ENCODE peak calls at places on chromosomes 6 and 20, in eight cellular contexts. A is NCI-H82; I is stimulated activated CD4-positive, alpha-beta T cell treated with anti-CD3 and anti-CD28 coated beads, Interleukin-2, amount 100 ng/mL, for 48 hours; W is sciatic nerve; T is GF-D8; Z is fibroblast of lung; J is fibroblast of gingiva; G is choroid plexus epithelial cell. M is an unnamed sample.

GRCh38 chr20:37979021-37979985 is 54.0 kb downstream of the TTI1 start:
- DNase-seq in I (no peak), J (no peak), W (no peak), A (no peak), T (no peak), G (no peak), Z (no peak), M (no peak)

GRCh38 chr6:145656128-145656527 is 79.2 kb downstream of the EPM2A start:
- DNase-seq in T (no peak), J (no peak), A (no peak), W (no peak), Z (no peak), G (peak; percentile 31), I (no peak), M (no peak)

GRCh38 chr6:101088594-101088993 is 207.5 kb upstream of the ASCC3 start:
- DNase-seq in G (no peak), J (no peak), A (no peak), W (no peak), Z (no peak), T (no peak), I (no peak), M (no peak)

GRCh38 chr6:37011656-37012378 is 6.4 kb downstream of the FGD2 start:
- DNase-seq in J (peak; percentile 71), I (no peak), W (no peak), T (no peak), Z (peak; percentile 34), G (peak; percentile 94), A (no peak), M (peak; percentile 18)

GRCh38 chr6:106519460-106520394 is 109.6 kb downstream of the RTN4IP1 start:
- DNase-seq in G (peak; percentile 94), I (peak; percentile 65), W (no peak), A (no peak), J (peak; percentile 96), Z (peak; percentile 98), T (peak; percentile 79), M (peak; percentile 98)

GRCh38 chr6:128235556-128235955 is 284.8 kb downstream of the PTPRK start:
- DNase-seq in T (no peak), W (no peak), Z (no peak), G (no peak), J (peak; percentile 37), I (no peak), A (no peak), M (no peak)

GRCh38 chr6:5730586-5731263 is 276.0 kb downstream of the NRN1 start:
- DNase-seq in W (no peak), G (no peak), I (no peak), J (peak; percentile 75), Z (peak; percentile 77), A (peak; percentile 92), T (no peak), M (peak; percentile 71)

GRCh38 chr6:30463242-30463641 is 26.1 kb upstream of the HLA-E start:
- DNase-seq in Z (no peak), T (no peak), J (no peak), W (no peak), G (no peak), A (no peak), I (no peak), M (no peak)

GRCh38 chr6:149150999-149151398 is 166.5 kb upstream of the TAB2 start:
- DNase-seq in J (no peak), T (no peak), A (no peak), Z (no peak), G (no peak), W (no peak), I (peak; percentile 37), M (no peak)

GRCh38 chr6:3873051-3873450 is 23.9 kb downstream of the FAM50B start:
- DNase-seq in W (no peak), A (peak; percentile 28), T (no peak), Z (no peak), I (no peak), J (no peak), G (no peak), M (no peak)

GRCh38 chr20:64166712-64167615 is 2.7 kb downstream of the MYT1 start:
- DNase-seq in G (no peak), Z (no peak), J (no peak), A (no peak), I (no peak), W (no peak), T (no peak), M (no peak)

GRCh38 chr6:33995046-33995872 is 150.6 kb downstream of the GRM4 start:
- DNase-seq in W (peak; percentile 42), A (peak; percentile 39), J (no peak), T (no peak), Z (no peak), I (no peak), G (no peak), M (no peak)

GRCh38 chr6:112745765-112746164 is 398.6 kb downstream of the RFPL4B start:
- DNase-seq in W (no peak), G (no peak), A (no peak), T (no peak), I (no peak), Z (no peak), J (peak; percentile 13), M (no peak)

GRCh38 chr20:44601801-44602204 is 19.4 kb downstream of the PKIG start:
- DNase-seq in G (peak; percentile 91), W (peak; percentile 87), Z (peak; percentile 88), T (peak; percentile 33), I (no peak), A (no peak), J (peak; percentile 91), M (peak; percentile 86)

GRCh38 chr6:106509420-106510089 is 119.7 kb downstream of the RTN4IP1 start:
- DNase-seq in T (no peak), G (peak; percentile 67), W (no peak), Z (peak; percentile 47), J (no peak), I (no peak), A (peak; percentile 79), M (no peak)

GRCh38 chr6:68233623-68234022 is 401.5 kb upstream of the ADGRB3 start:
- DNase-seq in T (no peak), Z (peak; percentile 56), W (no peak), J (no peak), A (no peak), I (no peak), G (peak; percentile 68), M (peak; percentile 38)

M was measured in astrocyte.